ENCODE peak calls at places on chromosomes 6 and 20, in six cellular contexts. One of them, this sample, is unnamed.

GRCh38 chr6:96469312-96469711 is 52.3 kb upstream of the UFL1 start:
- DNase-seq in HCT116: no peak
- DNase-seq in SK-N-SH: no peak
- DNase-seq in K562: peak; percentile 30
- DNase-seq in GM12878: no peak
- DNase-seq in HepG2: no peak
- DNase-seq in this sample: no peak

GRCh38 chr6:57064809-57065208 is 18.3 kb downstream of the KIAA1586 start:
- DNase-seq in HCT116: no peak
- DNase-seq in SK-N-SH: no peak
- DNase-seq in K562: no peak
- DNase-seq in GM12878: no peak
- DNase-seq in HepG2: no peak
- DNase-seq in this sample: no peak

GRCh38 chr20:63639093-63639860 is 12.4 kb upstream of the GMEB2 start:
- DNase-seq in HCT116: no peak
- DNase-seq in SK-N-SH: no peak
- DNase-seq in K562: no peak
- DNase-seq in GM12878: no peak
- DNase-seq in HepG2: no peak
- DNase-seq in this sample: no peak

GRCh38 chr6:5536644-5537043 is 275.3 kb downstream of the FARS2 start:
- DNase-seq in HCT116: no peak
- DNase-seq in SK-N-SH: no peak
- DNase-seq in K562: no peak
- DNase-seq in GM12878: no peak
- DNase-seq in HepG2: no peak
- DNase-seq in this sample: no peak

GRCh38 chr20:63472159-63472811 is at the start of gene KCNQ2:
- DNase-seq in HCT116: peak; percentile 32
- DNase-seq in SK-N-SH: peak; percentile 87
- DNase-seq in K562: peak; percentile 71
- DNase-seq in GM12878: no peak
- DNase-seq in HepG2: no peak
- DNase-seq in this sample: no peak

GRCh38 chr20:63009988-63010769 is 3.4 kb upstream of the BHLHE23 start:
- DNase-seq in HCT116: no peak
- DNase-seq in SK-N-SH: no peak
- DNase-seq in K562: peak; percentile 35
- DNase-seq in GM12878: peak; percentile 97
- DNase-seq in HepG2: no peak
- DNase-seq in this sample: no peak

GRCh38 chr20:61734733-61735502 is 330.8 kb downstream of the TAF4 start:
- DNase-seq in HCT116: no peak
- DNase-seq in SK-N-SH: no peak
- DNase-seq in K562: no peak
- DNase-seq in GM12878: no peak
- DNase-seq in HepG2: no peak
- DNase-seq in this sample: no peak

GRCh38 chr20:45470939-45471338 is 1.4 kb downstream of the WFDC2 start:
- DNase-seq in HCT116: no peak
- DNase-seq in SK-N-SH: no peak
- DNase-seq in K562: no peak
- DNase-seq in GM12878: no peak
- DNase-seq in HepG2: no peak
- DNase-seq in this sample: no peak

GRCh38 chr6:121522771-121523386 is 87.4 kb downstream of the GJA1 start:
- DNase-seq in HCT116: no peak
- DNase-seq in SK-N-SH: no peak
- DNase-seq in K562: no peak
- DNase-seq in GM12878: no peak
- DNase-seq in HepG2: no peak
- DNase-seq in this sample: no peak

GRCh38 chr20:20491110-20491783 is 123.3 kb downstream of the INSM1 start:
- DNase-seq in HCT116: no peak
- DNase-seq in SK-N-SH: no peak
- DNase-seq in K562: no peak
- DNase-seq in GM12878: no peak
- DNase-seq in HepG2: no peak
- DNase-seq in this sample: no peak

GRCh38 chr20:23152308-23152892 is 66.3 kb upstream of the CD93 start:
- DNase-seq in HCT116: no peak
- DNase-seq in SK-N-SH: no peak
- DNase-seq in K562: peak; percentile 56
- DNase-seq in GM12878: no peak
- DNase-seq in HepG2: peak; percentile 90
- DNase-seq in this sample: no peak

GRCh38 chr6:43052842-43053544 is 658 bp downstream of the CUL7 start:
- DNase-seq in HCT116: no peak
- DNase-seq in SK-N-SH: no peak
- DNase-seq in K562: no peak
- DNase-seq in GM12878: no peak
- DNase-seq in HepG2: no peak
- DNase-seq in this sample: no peak

GRCh38 chr20:51322164-51322707 is 220.3 kb downstream of the NFATC2 start:
- DNase-seq in HCT116: no peak
- DNase-seq in SK-N-SH: no peak
- DNase-seq in K562: no peak
- DNase-seq in GM12878: no peak
- DNase-seq in HepG2: no peak
- DNase-seq in this sample: no peak

GRCh38 chr6:33848498-33848897 is 44.7 kb upstream of the MLN start:
- DNase-seq in HCT116: no peak
- DNase-seq in SK-N-SH: no peak
- DNase-seq in K562: no peak
- DNase-seq in GM12878: no peak
- DNase-seq in HepG2: no peak
- DNase-seq in this sample: no peak

GRCh38 chr20:19253316-19253715 is 40.9 kb downstream of the SLC24A3 start:
- DNase-seq in HCT116: no peak
- DNase-seq in SK-N-SH: no peak
- DNase-seq in K562: no peak
- DNase-seq in GM12878: no peak
- DNase-seq in HepG2: no peak
- DNase-seq in this sample: no peak

GRCh38 chr6:90483956-90484355 is 102.9 kb downstream of the MAP3K7 start:
- DNase-seq in HCT116: no peak
- DNase-seq in SK-N-SH: no peak
- DNase-seq in K562: no peak
- DNase-seq in GM12878: no peak
- DNase-seq in HepG2: no peak
- DNase-seq in this sample: no peak

GRCh38 chr6:90485615-90486277 is 101.1 kb downstream of the MAP3K7 start:
- DNase-seq in HCT116: no peak
- DNase-seq in SK-N-SH: no peak
- DNase-seq in K562: no peak
- DNase-seq in GM12878: no peak
- DNase-seq in HepG2: no peak
- DNase-seq in this sample: no peak

GRCh38 chr6:90483116-90483839 is 103.6 kb downstream of the MAP3K7 start:
- DNase-seq in HCT116: no peak
- DNase-seq in SK-N-SH: no peak
- DNase-seq in K562: peak; percentile 1
- DNase-seq in GM12878: no peak
- DNase-seq in HepG2: no peak
- DNase-seq in this sample: no peak

GRCh38 chr6:90484392-90484791 is 102.5 kb downstream of the MAP3K7 start:
- DNase-seq in HCT116: no peak
- DNase-seq in SK-N-SH: no peak
- DNase-seq in K562: no peak
- DNase-seq in GM12878: no peak
- DNase-seq in HepG2: no peak
- DNase-seq in this sample: no peak

GRCh38 chr6:90484903-90485302 is 102.0 kb downstream of the MAP3K7 start:
- DNase-seq in HCT116: no peak
- DNase-seq in SK-N-SH: no peak
- DNase-seq in K562: peak; percentile 2
- DNase-seq in GM12878: no peak
- DNase-seq in HepG2: no peak
- DNase-seq in this sample: no peak
- TF ChIP-seq REST in HCT116: no peak
- TF ChIP-seq REST in SK-N-SH: no peak
- TF ChIP-seq REST in K562: no peak
- TF ChIP-seq REST in GM12878: no peak
- TF ChIP-seq REST in HepG2: no peak
- TF ChIP-seq REST in this sample: no peak

DNA sequence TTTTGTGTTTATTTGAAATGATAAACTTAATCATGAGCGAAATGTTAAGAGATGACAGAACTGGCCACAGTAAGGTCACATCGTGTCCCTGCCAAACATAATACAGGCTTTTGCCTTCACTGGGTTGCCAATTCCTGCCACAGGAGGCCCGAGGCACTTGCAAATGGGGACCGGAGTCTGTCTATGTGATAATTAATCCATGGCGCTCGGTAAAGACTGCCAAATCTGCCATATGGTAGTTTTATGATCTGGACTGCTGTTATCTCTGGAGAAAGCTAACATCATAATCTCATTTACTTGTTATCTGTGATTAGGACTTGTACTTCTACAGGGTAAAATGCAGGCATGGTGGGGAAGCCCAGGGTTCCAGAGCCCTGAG is 170.5 kb upstream of the TSHZ2 start:
- DNase-seq in HCT116: no peak
- DNase-seq in SK-N-SH: peak; percentile 50
- DNase-seq in K562: no peak
- DNase-seq in GM12878: no peak
- DNase-seq in HepG2: no peak
- DNase-seq in this sample: no peak
- TF ChIP-seq POLR2AphosphoS5 in HCT116: no peak
- TF ChIP-seq POLR2AphosphoS5 in SK-N-SH: peak; percentile 24
- TF ChIP-seq POLR2AphosphoS5 in K562: no peak
- TF ChIP-seq POLR2AphosphoS5 in GM12878: no peak
- TF ChIP-seq POLR2AphosphoS5 in HepG2: no peak
- TF ChIP-seq POLR2AphosphoS5 in this sample: no peak

GRCh38 chr6:35356391-35356790 is 14.0 kb downstream of the PPARD start:
- DNase-seq in HCT116: no peak
- DNase-seq in SK-N-SH: no peak
- DNase-seq in K562: no peak
- DNase-seq in GM12878: no peak
- DNase-seq in HepG2: no peak
- DNase-seq in this sample: no peak

GRCh38 chr6:35357671-35358070 is 15.3 kb downstream of the PPARD start:
- DNase-seq in HCT116: no peak
- DNase-seq in SK-N-SH: no peak
- DNase-seq in K562: no peak
- DNase-seq in GM12878: no peak
- DNase-seq in HepG2: no peak
- DNase-seq in this sample: no peak

GRCh38 chr6:35352735-35353134 is 10.4 kb downstream of the PPARD start:
- DNase-seq in HCT116: no peak
- DNase-seq in SK-N-SH: no peak
- DNase-seq in K562: no peak
- DNase-seq in GM12878: no peak
- DNase-seq in HepG2: no peak
- DNase-seq in this sample: no peak

GRCh38 chr6:35351422-35351821 is 9.1 kb downstream of the PPARD start:
- DNase-seq in HCT116: no peak
- DNase-seq in SK-N-SH: no peak
- DNase-seq in K562: no peak
- DNase-seq in GM12878: no peak
- DNase-seq in HepG2: no peak
- DNase-seq in this sample: no peak

GRCh38 chr6:35354361-35355135 is 12.2 kb downstream of the PPARD start:
- DNase-seq in HCT116: no peak
- DNase-seq in SK-N-SH: no peak
- DNase-seq in K562: no peak
- DNase-seq in GM12878: no peak
- DNase-seq in HepG2: no peak
- DNase-seq in this sample: no peak
- TF ChIP-seq SIN3A in HCT116: no peak
- TF ChIP-seq SIN3A in SK-N-SH: no peak
- TF ChIP-seq SIN3A in K562: no peak
- TF ChIP-seq SIN3A in GM12878: no peak
- TF ChIP-seq SIN3A in HepG2: no peak
- TF ChIP-seq SIN3A in this sample: no peak

GRCh38 chr20:56358600-56359211 is at the start of gene FAM210B:
- DNase-seq in HCT116: peak; percentile 73
- DNase-seq in SK-N-SH: peak; percentile 99
- DNase-seq in K562: peak; percentile 97
- DNase-seq in GM12878: no peak
- DNase-seq in HepG2: peak; percentile 90
- DNase-seq in this sample: peak; percentile 33
- TF ChIP-seq REST in HCT116: no peak
- TF ChIP-seq REST in SK-N-SH: no peak
- TF ChIP-seq REST in K562: no peak
- TF ChIP-seq REST in GM12878: no peak
- TF ChIP-seq REST in HepG2: peak; percentile 8
- TF ChIP-seq REST in this sample: no peak

DNA sequence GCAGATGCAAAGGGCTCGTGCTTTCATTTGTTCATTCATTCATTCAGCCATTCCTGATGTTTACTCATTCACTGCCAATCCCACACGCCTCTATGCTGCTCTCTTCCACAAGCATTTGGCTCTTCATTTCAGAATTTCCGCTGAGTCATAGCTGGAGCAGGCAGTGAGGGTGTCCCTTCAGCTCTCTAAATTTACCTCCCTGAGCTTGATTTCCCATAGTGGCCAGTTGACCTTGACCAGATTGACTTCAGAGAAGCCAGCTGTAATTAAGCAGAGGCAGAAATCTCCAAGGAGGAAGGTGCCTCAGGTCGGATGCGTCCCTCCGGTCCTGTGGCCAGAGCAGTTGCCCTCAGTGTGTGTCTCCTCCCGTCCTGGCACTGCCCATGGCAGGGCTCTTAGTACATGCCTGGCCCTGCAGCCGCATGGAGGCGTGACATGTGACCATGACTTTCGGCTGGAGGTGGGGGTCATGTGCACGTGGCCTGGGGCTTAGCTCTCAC is 267.2 kb upstream of the ECI2 start:
- DNase-seq in HCT116: no peak
- DNase-seq in SK-N-SH: no peak
- DNase-seq in K562: no peak
- DNase-seq in GM12878: no peak
- DNase-seq in HepG2: peak; percentile 10
- DNase-seq in this sample: peak; percentile 42
- TF ChIP-seq POLR2AphosphoS5 in HCT116: no peak
- TF ChIP-seq POLR2AphosphoS5 in SK-N-SH: no peak
- TF ChIP-seq POLR2AphosphoS5 in K562: no peak
- TF ChIP-seq POLR2AphosphoS5 in GM12878: no peak
- TF ChIP-seq POLR2AphosphoS5 in HepG2: no peak
- TF ChIP-seq POLR2AphosphoS5 in this sample: no peak

GRCh38 chr6:110874880-110875547 is 429 bp downstream of the AMD1 start:
- DNase-seq in HCT116: no peak
- DNase-seq in SK-N-SH: peak; percentile 62
- DNase-seq in K562: no peak
- DNase-seq in GM12878: no peak
- DNase-seq in HepG2: no peak
- DNase-seq in this sample: no peak
- TF ChIP-seq SIN3A in HCT116: no peak
- TF ChIP-seq SIN3A in SK-N-SH: peak; percentile 9
- TF ChIP-seq SIN3A in K562: peak; percentile 66
- TF ChIP-seq SIN3A in GM12878: no peak
- TF ChIP-seq SIN3A in HepG2: no peak
- TF ChIP-seq SIN3A in this sample: peak; percentile 71

This sample was measured in Panc1.